ENCODE peak calls at places on chromosomes 4 and X, in six cellular contexts. M, T, N, E, R and B are unnamed samples.

GRCh38 chr4:104064650-104065577 is 345.1 kb upstream of the TACR3 start:
- DNase-seq in M (no peak), T (no peak), N (no peak), E (peak; percentile 7), R (peak; percentile 15), B (peak; percentile 28)

GRCh38 chr4:24274401-24275035 is 309.8 kb downstream of the DHX15 start:
- DNase-seq in M (no peak), T (peak; percentile 86), N (no peak), E (no peak), R (no peak), B (peak; percentile 82)

GRCh38 chr4:176467011-176467410 is 147.2 kb downstream of the SPCS3 start:
- DNase-seq in M (no peak), T (peak; percentile 58), N (peak; percentile 87), E (no peak), R (no peak), B (no peak)

GRCh38 chrX:45765281-45765680 is 564.6 kb upstream of the DIPK2B start:
- DNase-seq in M (no peak), T (no peak), N (no peak), E (no peak), R (no peak), B (no peak)

GRCh38 chr4:105140684-105141490 is 5.8 kb upstream of the TET2 start:
- DNase-seq in M (peak; percentile 55), T (no peak), N (no peak), E (no peak), R (peak; percentile 18), B (peak; percentile 43)

GRCh38 chr4:20354120-20354519 is 102.4 kb downstream of the SLIT2 start:
- DNase-seq in M (no peak), T (no peak), N (no peak), E (no peak), R (no peak), B (no peak)

GRCh38 chr4:24583451-24584174 is 741 bp downstream of the DHX15 start:
- DNase-seq in M (peak; percentile 42), T (peak; percentile 37), N (no peak), E (peak; percentile 59), R (peak; percentile 54), B (peak; percentile 58)

GRCh38 chrX:44314259-44314734 is 29.2 kb downstream of the EFHC2 start:
- DNase-seq in M (no peak), T (peak; percentile 35), N (no peak), E (peak; percentile 26), R (peak; percentile 10), B (peak; percentile 82)

GRCh38 chr4:15891312-15891711 is 47.2 kb downstream of the FGFBP1 start:
- DNase-seq in M (no peak), T (no peak), N (no peak), E (no peak), R (no peak), B (no peak)

GRCh38 chr4:87249620-87250019 is 29.2 kb upstream of the KLHL8 start:
- DNase-seq in M (no peak), T (no peak), N (no peak), E (no peak), R (no peak), B (no peak)

GRCh38 chr4:94453534-94453963 is 1.8 kb downstream of the PDLIM5 start:
- DNase-seq in M (no peak), T (no peak), N (no peak), E (no peak), R (no peak), B (peak; percentile 31)

GRCh38 chr4:98473046-98473445 is 185.4 kb downstream of the TSPAN5 start:
- DNase-seq in M (no peak), T (peak; percentile 13), N (no peak), E (no peak), R (no peak), B (peak; percentile 61)

DNA sequence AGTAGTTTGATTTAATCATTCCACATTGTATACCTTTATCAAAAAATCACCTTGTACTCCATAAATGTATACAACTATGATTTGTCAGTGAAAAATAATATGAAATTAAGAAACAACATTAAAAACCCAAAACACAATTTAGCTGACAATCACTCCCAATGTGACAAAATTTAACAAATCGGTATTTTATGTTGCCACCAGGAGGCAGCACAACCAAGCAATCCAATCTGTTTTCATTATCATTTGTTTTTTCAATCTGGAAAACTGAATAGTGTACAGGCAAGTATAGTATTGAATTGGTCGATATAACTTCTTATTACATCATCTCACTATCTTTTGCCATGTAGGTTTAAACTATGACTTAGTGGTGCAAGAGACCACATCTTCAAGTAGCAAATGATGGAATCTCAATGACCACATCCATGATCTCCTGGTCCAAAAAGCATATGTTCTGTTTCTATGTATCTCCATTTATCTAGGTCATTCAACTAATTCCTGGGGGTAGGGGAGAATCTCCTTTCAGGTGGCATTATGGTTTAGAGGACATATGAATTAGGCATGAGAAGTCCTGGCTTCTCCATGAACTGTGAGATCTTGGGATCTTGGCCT is 112.8 kb upstream of the AGA start:
- DNase-seq in M (no peak), T (peak; percentile 50), N (no peak), E (no peak), R (peak; percentile 16), B (peak; percentile 53)
- H3K4me3 ChIP-seq in M (no peak overlapping the region), T (no peak overlapping the region), N (no peak overlapping the region), E (no peak overlapping the region), R (no peak overlapping the region), B (no peak overlapping the region)

DNA sequence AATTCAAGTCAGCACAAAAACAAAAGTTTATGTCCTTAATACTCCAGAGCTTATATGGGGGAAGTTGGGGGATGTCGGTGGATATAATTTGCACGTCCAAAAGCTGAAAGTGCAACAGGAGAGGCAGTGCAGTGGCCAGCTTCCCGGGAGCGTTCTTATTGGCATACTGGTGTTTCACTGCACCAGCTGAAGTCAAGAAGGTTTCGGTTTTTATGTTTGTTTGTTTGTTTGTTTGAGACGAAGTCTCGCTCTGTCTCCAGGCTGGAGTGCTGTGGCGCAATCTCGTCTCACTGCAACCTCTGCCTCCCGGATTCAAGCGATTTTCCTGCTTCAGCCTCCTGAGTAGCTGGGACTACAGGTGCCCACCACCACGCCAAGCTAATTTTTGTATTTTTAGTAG is 28.6 kb upstream of the TLR3 start:
- DNase-seq in M (no peak), T (no peak), N (no peak), E (no peak), R (no peak), B (no peak)
- H3K4me3 ChIP-seq in M (no peak overlapping the region), T (no peak overlapping the region), N (no peak overlapping the region), E (no peak overlapping the region), R (no peak overlapping the region), B (no peak overlapping the region)

GRCh38 chrX:129785160-129785947 is 5.6 kb downstream of the SASH3 start:
- DNase-seq in M (no peak), T (no peak), N (no peak), E (no peak), R (no peak), B (no peak)
- H3K4me3 ChIP-seq in M (peak overlapping the region; percentile 41), T (no peak overlapping the region), N (no peak overlapping the region), E (no peak overlapping the region), R (no peak overlapping the region), B (no peak overlapping the region)

DNA sequence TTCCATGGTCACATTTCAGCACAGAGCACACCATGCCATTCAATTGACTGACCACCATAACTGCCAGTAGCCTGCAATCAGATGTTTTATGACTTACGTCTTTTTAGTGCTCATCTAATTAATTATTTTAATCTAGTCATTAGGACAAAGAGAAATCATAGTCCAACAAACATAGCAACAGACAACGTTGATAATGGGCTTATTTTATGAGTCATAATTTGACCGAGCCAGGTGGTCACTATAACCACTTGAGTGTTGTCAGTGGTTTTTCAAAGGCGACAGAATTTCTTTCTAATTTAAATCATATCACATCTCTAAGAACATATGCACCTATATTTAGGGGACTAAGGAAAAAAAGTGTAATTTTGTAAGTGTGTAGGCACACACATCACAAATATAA is 1.9 kb downstream of the SEC24D start:
- DNase-seq in M (no peak), T (no peak), N (no peak), E (no peak), R (no peak), B (no peak)
- H3K4me3 ChIP-seq in M (no peak overlapping the region), T (peak overlapping the region; percentile 28), N (peak overlapping the region; percentile 84), E (no peak overlapping the region), R (no peak overlapping the region), B (peak overlapping the region; percentile 14)